ENCODE peak calls at places on chromosome 2, in six cellular contexts. Q, H, Y, E, O and W are unnamed samples. For H3K4me1, the result is how much of the 10 kb centered on the place peaks cover.

GRCh38 chr2:41420872-41421271 is 626.9 kb upstream of the PKDCC start:
- DNase-seq in Q (no peak), H (no peak), Y (no peak), E (no peak), O (no peak), W (no peak)

GRCh38 chr2:109330056-109330455 is 201.1 kb downstream of the SH3RF3 start:
- DNase-seq in Q (no peak), H (no peak), Y (no peak), E (no peak), O (no peak), W (no peak)

GRCh38 chr2:67782443-67782842 is 280.4 kb downstream of the C1D start:
- DNase-seq in Q (no peak), H (no peak), Y (no peak), E (no peak), O (no peak), W (no peak)

GRCh38 chr2:62654423-62654791 is 51.1 kb upstream of the EHBP1 start:
- DNase-seq in Q (no peak), H (no peak), Y (no peak), E (no peak), O (no peak), W (no peak)

GRCh38 chr2:235433860-235434259 is 60.0 kb upstream of the AGAP1 start:
- DNase-seq in Q (no peak), H (no peak), Y (peak), E (peak), O (no peak), W (peak)

GRCh38 chr2:187993516-187993915 is 298.2 kb upstream of the GULP1 start:
- DNase-seq in Q (no peak), H (peak), Y (no peak), E (no peak), O (no peak), W (no peak)

GRCh38 chr2:96151595-96152300 is 6.5 kb upstream of the DUSP2 start:
- DNase-seq in Q (peak), H (no peak), Y (no peak), E (no peak), O (peak), W (no peak)

GRCh38 chr2:180004731-180005130 is 2.4 kb downstream of the CWC22 start:
- DNase-seq in Q (no peak), H (no peak), Y (no peak), E (no peak), O (no peak), W (no peak)

GRCh38 chr2:86016581-86016980 is 89.1 kb downstream of the POLR1A start:
- DNase-seq in Q (no peak), H (no peak), Y (no peak), E (no peak), O (no peak), W (no peak)

GRCh38 chr2:178914259-178914849 is 107.1 kb upstream of the TTN start:
- DNase-seq in Q (peak), H (peak), Y (peak), E (peak), O (peak), W (peak)

GRCh38 chr2:55710025-55710424 is 16.4 kb upstream of the PNPT1 start:
- DNase-seq in Q (no peak), H (no peak), Y (no peak), E (no peak), O (no peak), W (no peak)

GRCh38 chr2:182101263-182101662 is 115.6 kb downstream of the PPP1R1C start:
- DNase-seq in Q (no peak), H (peak), Y (peak), E (no peak), O (no peak), W (no peak)

GRCh38 chr2:76498387-76498786 is 787.7 kb upstream of the GCFC2 start:
- DNase-seq in Q (no peak), H (no peak), Y (no peak), E (no peak), O (no peak), W (no peak)
- H3K4me1 ChIP-seq in Q (under half), H (under half), Y (under half), E (under half), O (under half), W (under half)

GRCh38 chr2:65514555-65515195 is 82.3 kb upstream of the SPRED2 start:
- DNase-seq in Q (no peak), H (no peak), Y (no peak), E (no peak), O (no peak), W (no peak)

GRCh38 chr2:65512783-65513182 is 80.4 kb upstream of the SPRED2 start:
- DNase-seq in Q (no peak), H (no peak), Y (no peak), E (no peak), O (no peak), W (no peak)

GRCh38 chr2:65522922-65523321 is 90.5 kb upstream of the SPRED2 start:
- DNase-seq in Q (no peak), H (no peak), Y (no peak), E (no peak), O (no peak), W (no peak)

GRCh38 chr2:65518751-65519150 is 86.4 kb upstream of the SPRED2 start:
- DNase-seq in Q (no peak), H (no peak), Y (no peak), E (no peak), O (no peak), W (no peak)
- TF ChIP-seq POLR2AphosphoS5 in Q (no peak), H (no peak), Y (no peak), E (no peak), O (no peak), W (no peak)

GRCh38 chr2:120762341-120763061 is 26.8 kb downstream of the GLI2 start:
- DNase-seq in Q (no peak), H (no peak), Y (no peak), E (no peak), O (peak), W (no peak)
- H3K4me1 ChIP-seq in Q (half or more), H (half or more), Y (under half), E (under half), O (under half), W (under half)

DNA sequence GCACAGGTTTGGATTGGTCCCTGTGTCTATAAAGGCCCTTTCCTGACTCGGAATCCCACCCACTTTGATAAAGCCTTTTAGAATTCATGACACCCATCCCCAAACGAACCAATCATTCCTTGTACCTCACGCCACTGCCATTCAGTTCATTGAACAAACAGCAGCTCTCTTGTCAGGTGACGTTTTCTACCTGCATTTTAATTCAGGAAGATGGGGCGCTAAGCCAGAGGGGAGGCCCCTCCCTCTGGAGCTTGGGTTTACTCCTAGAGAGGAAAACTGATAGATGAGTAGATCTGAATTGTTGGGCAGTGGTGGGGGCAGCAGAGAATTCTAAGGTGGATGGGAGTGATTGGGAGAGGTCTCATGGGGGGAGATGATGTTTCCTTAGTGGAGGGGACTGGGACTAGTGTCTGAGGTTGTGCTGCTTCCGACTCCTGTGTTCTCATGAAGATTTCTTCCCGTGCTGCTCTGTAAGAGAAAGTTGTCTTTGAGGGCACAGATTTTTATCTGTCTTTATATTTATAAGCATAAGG is 9.6 kb downstream of the RRM2 start:
- DNase-seq in Q (no peak), H (no peak), Y (no peak), E (no peak), O (no peak), W (no peak)
- TF ChIP-seq POLR2AphosphoS5 in Q (no peak), H (peak), Y (peak), E (no peak), O (no peak), W (no peak)

GRCh38 chr2:60311524-60311923 is 241.9 kb downstream of the BCL11A start:
- DNase-seq in Q (no peak), H (no peak), Y (no peak), E (no peak), O (no peak), W (no peak)
- H3K4me1 ChIP-seq in Q (under half), H (under half), Y (under half), E (under half), O (under half), W (under half)

GRCh38 chr2:71700041-71700879 is 246.9 kb downstream of the DYSF start:
- DNase-seq in Q (no peak), H (no peak), Y (no peak), E (no peak), O (peak), W (no peak)
- TF ChIP-seq POLR2AphosphoS5 in Q (no peak), H (no peak), Y (no peak), E (no peak), O (no peak), W (no peak)

GRCh38 chr2:217843353-217843752 is 159.4 kb downstream of the TNS1 start:
- DNase-seq in Q (no peak), H (no peak), Y (no peak), E (no peak), O (no peak), W (no peak)

GRCh38 chr2:217846321-217846743 is 156.5 kb downstream of the TNS1 start:
- DNase-seq in Q (no peak), H (no peak), Y (no peak), E (no peak), O (no peak), W (no peak)

GRCh38 chr2:217844696-217845095 is 158.1 kb downstream of the TNS1 start:
- DNase-seq in Q (no peak), H (no peak), Y (no peak), E (no peak), O (no peak), W (no peak)

GRCh38 chr2:217847106-217847505 is 155.7 kb downstream of the TNS1 start:
- DNase-seq in Q (no peak), H (no peak), Y (peak), E (no peak), O (no peak), W (no peak)

GRCh38 chr2:217845251-217845650 is 157.5 kb downstream of the TNS1 start:
- DNase-seq in Q (no peak), H (no peak), Y (no peak), E (no peak), O (no peak), W (no peak)
- H3K4me1 ChIP-seq in Q (under half), H (under half), Y (under half), E (under half), O (under half), W (under half)

GRCh38 chr2:239304533-239305221 is 96.1 kb downstream of the HDAC4 start:
- DNase-seq in Q (no peak), H (peak), Y (no peak), E (no peak), O (no peak), W (peak)

GRCh38 chr2:239307221-239307569 is 93.6 kb downstream of the HDAC4 start:
- DNase-seq in Q (no peak), H (no peak), Y (no peak), E (no peak), O (peak), W (peak)

GRCh38 chr2:239306274-239307220 is 94.3 kb downstream of the HDAC4 start:
- DNase-seq in Q (no peak), H (no peak), Y (no peak), E (no peak), O (peak), W (peak)

GRCh38 chr2:239305222-239305575 is 95.6 kb downstream of the HDAC4 start:
- DNase-seq in Q (peak), H (peak), Y (no peak), E (no peak), O (peak), W (peak)

DNA sequence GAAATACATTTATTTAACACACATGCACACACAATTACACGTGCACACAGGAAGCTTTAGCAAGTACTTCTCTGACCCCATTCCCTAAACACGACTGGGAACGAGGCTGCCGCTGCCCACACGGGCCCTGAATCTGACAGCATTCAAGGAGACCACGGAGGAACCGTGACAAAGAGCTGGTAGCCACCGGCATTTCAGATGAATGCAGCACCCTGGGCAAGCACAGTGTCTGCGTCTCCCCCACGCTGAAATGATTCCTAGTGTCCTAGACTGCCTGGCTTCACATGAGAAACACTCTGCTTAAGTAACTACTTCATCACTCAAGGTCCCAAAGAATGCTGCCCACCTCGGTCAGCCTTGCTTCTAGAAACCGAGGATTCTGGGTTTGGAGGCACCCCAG is 95.0 kb downstream of the HDAC4 start:
- DNase-seq in Q (no peak), H (peak), Y (no peak), E (no peak), O (peak), W (peak)
- TF ChIP-seq POLR2AphosphoS5 in Q (no peak), H (no peak), Y (no peak), E (no peak), O (no peak), W (no peak)

GRCh38 chr2:119765404-119766002 is 5.8 kb downstream of the PTPN4 start:
- DNase-seq in Q (no peak), H (no peak), Y (peak), E (no peak), O (no peak), W (no peak)
- H3K4me1 ChIP-seq in Q (under half), H (half or more), Y (half or more), E (under half), O (under half), W (under half)